ENCODE peak calls at places on chromosomes 7 and 10, in eight cellular contexts. H is heart left ventricle, V is GM12892, T is lower leg skin, B is prostate gland, U is stomach, G is IMR-90, Z is Peyer's patch. Q is an unnamed sample.

GRCh38 chr7:92698237-92698841 is 108.1 kb upstream of the FAM133B start:
- DNase-seq in H (peak), V (no peak), T (no peak), B (peak), U (peak), G (peak), Z (no peak), Q (peak)

GRCh38 chr7:7972128-7972527 is 3.5 kb downstream of the GLCCI1 start:
- DNase-seq in H (no peak), V (no peak), T (no peak), B (no peak), U (no peak), G (peak), Z (no peak), Q (no peak)

GRCh38 chr7:99041526-99041925 is 102.4 kb downstream of the SMURF1 start:
- DNase-seq in H (no peak), V (no peak), T (no peak), B (no peak), U (no peak), G (no peak), Z (no peak), Q (no peak)

GRCh38 chr7:25894002-25894901 is 257.7 kb upstream of the NFE2L3 start:
- DNase-seq in H (no peak), V (no peak), T (no peak), B (no peak), U (peak), G (no peak), Z (peak), Q (peak)

GRCh38 chr7:1169409-1170368 is 9.7 kb upstream of the ZFAND2A start:
- DNase-seq in H (peak), V (peak), T (peak), B (peak), U (peak), G (no peak), Z (peak), Q (no peak)

GRCh38 chr7:129853661-129854268 is 99.0 kb downstream of the UBE2H start:
- DNase-seq in H (no peak), V (no peak), T (no peak), B (peak), U (no peak), G (no peak), Z (no peak), Q (no peak)

GRCh38 chr10:82982110-82982608 is 1107.2 kb downstream of the NRG3 start:
- DNase-seq in H (no peak), V (no peak), T (no peak), B (no peak), U (no peak), G (peak), Z (no peak), Q (peak)

GRCh38 chr7:118311121-118311803 is 86.8 kb downstream of the ANKRD7 start:
- DNase-seq in H (no peak), V (no peak), T (no peak), B (no peak), U (no peak), G (no peak), Z (no peak), Q (no peak)

GRCh38 chr10:46520381-46520780 is 36.1 kb downstream of the GPRIN2 start:
- DNase-seq in H (peak), V (no peak), T (no peak), B (no peak), U (peak), G (no peak), Z (no peak), Q (no peak)

GRCh38 chr10:123962756-123963469 is 71.3 kb upstream of the CPXM2 start:
- DNase-seq in H (no peak), V (no peak), T (no peak), B (peak), U (no peak), G (no peak), Z (no peak), Q (no peak)

GRCh38 chr7:35613150-35613549 is 81.8 kb downstream of the HERPUD2 start:
- DNase-seq in H (no peak), V (no peak), T (no peak), B (no peak), U (no peak), G (peak), Z (no peak), Q (no peak)

GRCh38 chr10:70684841-70685457 is 12.6 kb downstream of the ADAMTS14 start:
- DNase-seq in H (no peak), V (no peak), T (no peak), B (no peak), U (no peak), G (no peak), Z (no peak), Q (no peak)

GRCh38 chr10:110893559-110894179 is 21.9 kb downstream of the PDCD4 start:
- DNase-seq in H (no peak), V (no peak), T (no peak), B (no peak), U (no peak), G (peak), Z (no peak), Q (no peak)

GRCh38 chr7:45978010-45978681 is 57.1 kb upstream of the IGFBP3 start:
- DNase-seq in H (no peak), V (no peak), T (no peak), B (peak), U (peak), G (peak), Z (no peak), Q (peak)

GRCh38 chr7:27119412-27119911 is 11.1 kb downstream of the HOXA4 start:
- DNase-seq in H (no peak), V (no peak), T (no peak), B (no peak), U (no peak), G (peak), Z (no peak), Q (no peak)

GRCh38 chr7:856444-857095 is 19.8 kb upstream of the GET4 start:
- DNase-seq in H (no peak), V (no peak), T (no peak), B (no peak), U (no peak), G (no peak), Z (no peak), Q (no peak)

GRCh38 chr10:71774916-71775702 is 1.8 kb upstream of the VSIR start:
- DNase-seq in H (peak), V (no peak), T (no peak), B (no peak), U (peak), G (no peak), Z (peak), Q (no peak)

GRCh38 chr7:106050002-106050742 is 61.9 kb downstream of the SYPL1 start:
- DNase-seq in H (no peak), V (no peak), T (no peak), B (no peak), U (no peak), G (peak), Z (no peak), Q (no peak)

GRCh38 chr7:116542618-116543017 is 17.8 kb downstream of the CAV1 start:
- DNase-seq in H (no peak), V (no peak), T (no peak), B (no peak), U (no peak), G (peak), Z (no peak), Q (no peak)

GRCh38 chr7:95684037-95684436 is 87.7 kb upstream of the PDK4 start:
- DNase-seq in H (no peak), V (no peak), T (no peak), B (no peak), U (no peak), G (peak), Z (no peak), Q (no peak)

GRCh38 chr10:103545771-103546281 is 52.3 kb downstream of the NEURL1 start:
- DNase-seq in H (no peak), V (no peak), T (no peak), B (no peak), U (peak), G (no peak), Z (no peak), Q (no peak)

GRCh38 chr10:92689663-92690210 is at the start of gene HHEX:
- DNase-seq in H (peak), V (peak), T (no peak), B (peak), U (peak), G (peak), Z (peak), Q (no peak)

GRCh38 chr10:50310560-50311174 is 59.4 kb upstream of the ASAH2 start:
- DNase-seq in H (no peak), V (no peak), T (no peak), B (no peak), U (no peak), G (no peak), Z (no peak), Q (peak)

GRCh38 chr7:1197997-1198632 is 34.6 kb upstream of the UNCX start:
- DNase-seq in H (no peak), V (no peak), T (no peak), B (no peak), U (no peak), G (peak), Z (no peak), Q (peak)

GRCh38 chr10:48447356-48448215 is 141.1 kb downstream of the MAPK8 start:
- DNase-seq in H (no peak), V (no peak), T (no peak), B (no peak), U (peak), G (no peak), Z (no peak), Q (no peak)

GRCh38 chr7:155227788-155228458 is 69.8 kb upstream of the INSIG1 start:
- DNase-seq in H (no peak), V (no peak), T (no peak), B (no peak), U (no peak), G (no peak), Z (no peak), Q (no peak)

GRCh38 chr7:154591544-154591943 is 411.4 kb downstream of the PAXIP1 start:
- DNase-seq in H (no peak), V (no peak), T (no peak), B (no peak), U (no peak), G (no peak), Z (no peak), Q (no peak)

GRCh38 chr7:49483142-49483541 is 290.3 kb upstream of the VWC2 start:
- DNase-seq in H (peak), V (no peak), T (no peak), B (no peak), U (no peak), G (no peak), Z (no peak), Q (no peak)

GRCh38 chr7:131600578-131600977 is 44.1 kb upstream of the PODXL start:
- DNase-seq in H (no peak), V (no peak), T (no peak), B (no peak), U (no peak), G (peak), Z (no peak), Q (no peak)

GRCh38 chr10:79293841-79294705 is 53.2 kb upstream of the PPIF start:
- DNase-seq in H (peak), V (no peak), T (no peak), B (no peak), U (no peak), G (peak), Z (peak), Q (peak)

GRCh38 chr7:117639966-117640365 is 160.1 kb downstream of the CFTR start:
- DNase-seq in H (no peak), V (no peak), T (no peak), B (no peak), U (no peak), G (no peak), Z (no peak), Q (no peak)

GRCh38 chr7:43454936-43455518 is 127.9 kb upstream of the STK17A start:
- DNase-seq in H (no peak), V (no peak), T (no peak), B (no peak), U (no peak), G (peak), Z (no peak), Q (peak)

GRCh38 chr7:37128644-37129043 is 320.0 kb downstream of the ELMO1 start:
- DNase-seq in H (no peak), V (no peak), T (no peak), B (no peak), U (no peak), G (no peak), Z (no peak), Q (no peak)

GRCh38 chr10:128186959-128187787 is 61.0 kb upstream of the MKI67 start:
- DNase-seq in H (no peak), V (no peak), T (no peak), B (no peak), U (no peak), G (no peak), Z (no peak), Q (no peak)

GRCh38 chr7:30475580-30475979 is 3.0 kb downstream of the NOD1 start:
- DNase-seq in H (no peak), V (no peak), T (no peak), B (no peak), U (no peak), G (no peak), Z (no peak), Q (no peak)

GRCh38 chr7:104368006-104368405 is 39.6 kb downstream of the LHFPL3 start:
- DNase-seq in H (no peak), V (no peak), T (no peak), B (no peak), U (no peak), G (no peak), Z (no peak), Q (no peak)

GRCh38 chr10:97719602-97720001 is 6.1 kb downstream of the MARVELD1 start:
- DNase-seq in H (no peak), V (no peak), T (no peak), B (no peak), U (no peak), G (no peak), Z (no peak), Q (no peak)

GRCh38 chr10:52741851-52742250 is 30.7 kb downstream of the MBL2 start:
- DNase-seq in H (no peak), V (no peak), T (no peak), B (no peak), U (no peak), G (no peak), Z (no peak), Q (no peak)

GRCh38 chr10:95742529-95742884 is 13.5 kb upstream of the ENTPD1 start:
- DNase-seq in H (peak), V (no peak), T (no peak), B (peak), U (peak), G (peak), Z (no peak), Q (no peak)

GRCh38 chr7:39622609-39623311 is 612 bp upstream of the RALA start:
- DNase-seq in H (no peak), V (no peak), T (peak), B (no peak), U (no peak), G (no peak), Z (no peak), Q (peak)

GRCh38 chr7:39624202-39624807 is 933 bp downstream of the RALA start:
- DNase-seq in H (no peak), V (no peak), T (no peak), B (peak), U (no peak), G (no peak), Z (no peak), Q (no peak)

GRCh38 chr7:39624935-39625694 is 1.7 kb downstream of the RALA start:
- DNase-seq in H (no peak), V (no peak), T (no peak), B (no peak), U (no peak), G (peak), Z (no peak), Q (no peak)

GRCh38 chr7:39621784-39622411 is 1.5 kb upstream of the RALA start:
- DNase-seq in H (no peak), V (no peak), T (no peak), B (no peak), U (no peak), G (peak), Z (no peak), Q (no peak)

DNA sequence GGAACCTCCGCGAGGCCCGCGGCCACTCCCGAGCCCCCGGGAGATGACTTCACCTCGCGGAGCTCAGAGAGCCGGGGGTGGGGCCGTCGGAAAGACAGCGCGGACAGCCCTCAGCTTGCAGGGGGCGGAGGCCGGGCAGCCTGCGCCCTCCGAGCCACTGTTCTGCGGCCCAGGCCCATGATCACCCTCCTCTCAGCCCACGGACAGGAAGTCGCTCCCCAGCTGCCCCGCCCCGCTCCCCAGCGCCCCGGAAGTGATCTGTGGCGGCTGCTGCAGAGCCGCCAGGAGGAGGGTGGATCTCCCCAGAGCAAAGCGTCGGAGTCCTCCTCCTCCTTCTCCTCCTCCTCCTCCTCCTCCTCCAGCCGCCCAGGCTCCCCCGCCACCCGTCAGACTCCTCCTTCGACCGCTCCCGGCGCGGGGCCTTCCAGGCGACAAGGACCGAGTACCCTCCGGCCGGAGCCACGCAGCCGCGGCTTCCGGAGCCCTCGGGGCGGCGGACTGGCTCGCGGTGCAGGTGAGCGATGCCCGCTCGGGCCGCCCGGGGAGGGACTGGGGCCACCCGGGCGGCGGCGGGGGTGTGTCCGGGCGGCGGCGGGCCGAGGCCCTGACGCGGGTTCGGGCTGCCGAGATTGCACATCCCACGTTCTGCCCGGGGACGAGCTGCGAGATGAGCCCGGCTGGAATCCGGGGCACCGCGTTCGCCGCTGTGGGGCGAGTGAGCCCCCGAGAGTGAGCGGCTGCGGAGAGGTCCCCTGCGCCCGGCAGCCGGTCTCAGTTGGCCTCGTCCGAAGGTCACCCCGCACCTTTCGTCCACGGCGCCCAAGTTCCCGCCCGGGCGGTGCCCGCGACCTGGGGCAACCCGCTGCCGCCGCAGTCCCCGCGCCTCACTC is at the start of gene RALA:
- DNase-seq in H (peak), V (peak), T (peak), B (peak), U (peak), G (peak), Z (peak), Q (peak)
- TF ChIP-seq POLR2A in H (peak), V (peak), T (no peak), B (peak), U (peak), G (peak), Z (peak), Q (peak)

DNA sequence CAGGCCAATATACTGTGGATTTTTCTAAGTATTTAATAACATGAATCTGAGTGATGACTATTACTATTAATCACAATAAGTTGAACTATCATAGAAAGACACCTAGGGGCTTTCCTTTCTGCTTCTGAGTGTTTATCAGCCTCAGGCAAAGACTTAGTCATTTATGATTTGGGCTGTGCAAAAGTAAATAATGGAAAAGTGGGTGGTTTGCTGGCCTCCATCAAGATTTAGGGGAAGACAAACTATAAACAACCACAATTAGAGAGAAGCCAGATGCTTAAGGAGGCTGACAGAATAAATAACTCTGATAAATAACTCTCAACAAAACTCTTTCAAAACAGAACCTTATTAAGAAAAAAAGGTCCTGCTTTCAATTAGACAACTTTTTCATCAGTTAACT is 64.7 kb downstream of the MACC1 start:
- DNase-seq in H (no peak), V (no peak), T (no peak), B (no peak), U (no peak), G (peak), Z (no peak), Q (no peak)
- TF ChIP-seq POLR2A in H (no peak), V (no peak), T (no peak), B (no peak), U (no peak), G (no peak), Z (no peak), Q (no peak)

GRCh38 chr7:150376560-150376959 is 2.6 kb upstream of the ZNF775 start:
- DNase-seq in H (no peak), V (no peak), T (no peak), B (no peak), U (no peak), G (no peak), Z (no peak), Q (no peak)

GRCh38 chr7:150379590-150380379 is 655 bp downstream of the ZNF775 start:
- DNase-seq in H (no peak), V (no peak), T (no peak), B (no peak), U (no peak), G (no peak), Z (no peak), Q (peak)

GRCh38 chr7:150377116-150377979 is 1.8 kb upstream of the ZNF775 start:
- DNase-seq in H (no peak), V (no peak), T (no peak), B (no peak), U (no peak), G (no peak), Z (no peak), Q (no peak)

GRCh38 chr7:150378853-150379589 is at the start of gene ZNF775:
- DNase-seq in H (peak), V (peak), T (peak), B (peak), U (peak), G (peak), Z (peak), Q (peak)

GRCh38 chr7:150378115-150378852 is 846 bp upstream of the ZNF775 start:
- DNase-seq in H (peak), V (no peak), T (no peak), B (peak), U (peak), G (peak), Z (peak), Q (peak)
- TF ChIP-seq POLR2A in H (no peak), V (peak), T (no peak), B (peak), U (no peak), G (no peak), Z (peak), Q (peak)

DNA sequence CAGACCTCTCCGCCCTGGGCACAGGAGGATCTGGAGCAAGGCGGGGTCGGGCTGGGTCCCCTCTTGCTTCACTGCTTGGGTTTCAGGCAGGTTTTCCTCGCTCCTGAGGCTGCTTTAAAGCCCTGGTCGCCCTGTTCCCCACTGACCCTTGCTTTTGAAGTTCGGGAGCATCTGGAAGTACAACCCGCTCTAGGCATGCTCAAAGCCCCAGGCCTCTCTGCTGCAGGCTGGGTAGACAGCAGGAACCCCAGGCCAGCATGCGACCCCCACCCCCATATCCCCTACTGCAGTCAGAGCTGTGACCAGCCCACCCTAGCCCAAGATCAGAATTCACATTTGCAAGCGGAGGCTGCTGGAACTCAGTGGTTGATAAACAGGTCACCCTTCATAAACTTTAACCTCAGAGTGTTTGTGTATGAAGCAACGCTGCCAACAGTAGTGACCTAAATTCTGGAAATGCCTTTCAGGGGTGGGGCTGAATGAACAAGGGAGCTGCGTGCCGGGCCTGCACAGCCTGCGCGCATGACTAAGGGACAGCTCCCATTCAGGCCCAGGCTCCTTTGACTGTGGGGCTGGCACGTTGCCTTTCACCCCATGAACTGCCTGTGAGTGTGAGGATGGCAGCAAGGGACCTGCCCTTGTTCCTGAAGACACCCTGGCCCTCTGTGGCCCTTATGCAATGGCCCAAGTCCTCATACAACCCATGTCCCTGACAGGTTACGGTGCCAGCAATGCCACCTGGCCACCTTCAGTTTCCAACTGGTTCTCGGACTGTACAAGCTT is 52.5 kb downstream of the PROSER2 start:
- DNase-seq in H (peak), V (no peak), T (peak), B (peak), U (peak), G (peak), Z (no peak), Q (peak)
- TF ChIP-seq POLR2A in H (no peak), V (no peak), T (no peak), B (no peak), U (no peak), G (no peak), Z (no peak), Q (no peak)

Q was measured in H54.